ENCODE peak calls at places on chromosomes 2 and 18, in six cellular contexts. X is mesenchymal stem cell; M is fibroblast of lung; T is choroid plexus epithelial cell; F is iris pigment epithelial cell; W is naive thymus-derived CD4-positive, alpha-beta T cell. Q is an unnamed sample.

GRCh38 chr18:58135806-58136331 is 91.8 kb downstream of the NEDD4L start:
- DNase-seq in F (peak; percentile 64), T (peak; percentile 87), M (peak; percentile 86), X (peak; percentile 81), W (no peak), Q (peak; percentile 83)

GRCh38 chr2:61117534-61117933 is 44.5 kb upstream of the C2orf74 start:
- DNase-seq in W (no peak), T (peak; percentile 4), M (peak; percentile 36), F (peak; percentile 23), X (no peak), Q (no peak)

GRCh38 chr2:24121469-24121868 is 1.7 kb downstream of the PFN4 start:
- DNase-seq in W (no peak), M (peak; percentile 10), F (no peak), T (no peak), X (no peak), Q (no peak)

GRCh38 chr2:64295326-64296149 is 151.3 kb upstream of the PELI1 start:
- DNase-seq in F (no peak), M (no peak), T (no peak), X (no peak), W (no peak), Q (no peak)

GRCh38 chr2:15792331-15792730 is 148.0 kb upstream of the MYCN start:
- DNase-seq in W (no peak), M (no peak), F (no peak), T (no peak), X (no peak), Q (no peak)

GRCh38 chr2:152861349-152861942 is 143.0 kb downstream of the ARL6IP6 start:
- DNase-seq in T (peak; percentile 27), W (no peak), F (peak; percentile 9), X (peak; percentile 15), M (peak; percentile 16), Q (peak; percentile 9)

GRCh38 chr2:120820885-120821279 is 85.2 kb downstream of the GLI2 start:
- DNase-seq in W (no peak), X (peak; percentile 68), M (peak; percentile 75), T (peak; percentile 58), F (peak; percentile 71), Q (no peak)

GRCh38 chr18:50757358-50757757 is 62.5 kb downstream of the MRO start:
- DNase-seq in X (no peak), T (no peak), F (no peak), M (no peak), W (no peak), Q (no peak)

GRCh38 chr2:88760819-88761598 is 69.5 kb downstream of the RPIA start:
- DNase-seq in T (no peak), X (no peak), M (no peak), W (no peak), F (no peak), Q (no peak)

GRCh38 chr2:128314348-128315121 is 4.1 kb downstream of the HS6ST1 start:
- DNase-seq in F (no peak), X (no peak), W (peak; percentile 2), M (no peak), T (no peak), Q (no peak)

GRCh38 chr2:134133622-134134312 is 120.1 kb upstream of the MGAT5 start:
- DNase-seq in F (no peak), M (no peak), X (no peak), T (no peak), W (no peak), Q (no peak)

GRCh38 chr2:134127496-134127895 is 126.4 kb upstream of the MGAT5 start:
- DNase-seq in M (no peak), T (no peak), W (no peak), X (no peak), F (no peak), Q (no peak)

GRCh38 chr2:134411279-134411827 is 157.5 kb downstream of the MGAT5 start:
- DNase-seq in X (no peak), F (no peak), T (no peak), W (no peak), M (no peak), Q (no peak)

Q was measured in germinal center.